ENCODE peak calls at places on chromosomes 2 and 18, in ten cellular contexts. One of them, this sample, is unnamed.

GRCh38 chr2:205868773-205869333 is 186.6 kb downstream of the NRP2 start:
- DNase-seq in A549: no peak
- DNase-seq in endothelial cell of umbilical vein: no peak
- DNase-seq in lower leg skin: peak
- DNase-seq in AG04450: peak
- DNase-seq in GM10248: peak
- DNase-seq in upper lobe of right lung: no peak
- DNase-seq in mesothelial cell of epicardium: no peak
- DNase-seq in breast epithelium: no peak
- DNase-seq in AG09309: no peak
- DNase-seq in this sample: no peak

GRCh38 chr18:62538881-62539280 is 16.1 kb downstream of the ZCCHC2 start:
- DNase-seq in A549: no peak
- DNase-seq in endothelial cell of umbilical vein: no peak
- DNase-seq in lower leg skin: no peak
- DNase-seq in AG04450: no peak
- DNase-seq in GM10248: no peak
- DNase-seq in upper lobe of right lung: no peak
- DNase-seq in mesothelial cell of epicardium: no peak
- DNase-seq in breast epithelium: no peak
- DNase-seq in AG09309: no peak
- DNase-seq in this sample: no peak

GRCh38 chr18:48860276-48861180 is 90.2 kb downstream of the SMAD7 start:
- DNase-seq in A549: no peak
- DNase-seq in endothelial cell of umbilical vein: no peak
- DNase-seq in lower leg skin: no peak
- DNase-seq in AG04450: no peak
- DNase-seq in GM10248: no peak
- DNase-seq in upper lobe of right lung: no peak
- DNase-seq in mesothelial cell of epicardium: no peak
- DNase-seq in breast epithelium: no peak
- DNase-seq in AG09309: no peak
- DNase-seq in this sample: no peak

GRCh38 chr2:236743623-236744280 is 174.1 kb downstream of the ACKR3 start:
- DNase-seq in A549: no peak
- DNase-seq in endothelial cell of umbilical vein: peak
- DNase-seq in lower leg skin: peak
- DNase-seq in AG04450: no peak
- DNase-seq in GM10248: no peak
- DNase-seq in upper lobe of right lung: no peak
- DNase-seq in mesothelial cell of epicardium: no peak
- DNase-seq in breast epithelium: no peak
- DNase-seq in AG09309: peak
- DNase-seq in this sample: no peak

GRCh38 chr2:17441055-17441771 is 77.0 kb downstream of the RAD51AP2 start:
- DNase-seq in A549: no peak
- DNase-seq in endothelial cell of umbilical vein: no peak
- DNase-seq in lower leg skin: no peak
- DNase-seq in AG04450: no peak
- DNase-seq in GM10248: no peak
- DNase-seq in upper lobe of right lung: no peak
- DNase-seq in mesothelial cell of epicardium: no peak
- DNase-seq in breast epithelium: no peak
- DNase-seq in AG09309: no peak
- DNase-seq in this sample: no peak

GRCh38 chr2:202269585-202269984 is 4.0 kb downstream of the NOP58 start:
- DNase-seq in A549: no peak
- DNase-seq in endothelial cell of umbilical vein: no peak
- DNase-seq in lower leg skin: no peak
- DNase-seq in AG04450: no peak
- DNase-seq in GM10248: no peak
- DNase-seq in upper lobe of right lung: no peak
- DNase-seq in mesothelial cell of epicardium: no peak
- DNase-seq in breast epithelium: no peak
- DNase-seq in AG09309: no peak
- DNase-seq in this sample: no peak

GRCh38 chr2:38808677-38809076 is 30.7 kb downstream of the GEMIN6 start:
- DNase-seq in A549: no peak
- DNase-seq in endothelial cell of umbilical vein: no peak
- DNase-seq in lower leg skin: no peak
- DNase-seq in AG04450: no peak
- DNase-seq in GM10248: no peak
- DNase-seq in upper lobe of right lung: no peak
- DNase-seq in mesothelial cell of epicardium: no peak
- DNase-seq in breast epithelium: no peak
- DNase-seq in AG09309: no peak
- DNase-seq in this sample: no peak

GRCh38 chr2:33426666-33427231 is 49.7 kb upstream of the RASGRP3 start:
- DNase-seq in A549: peak
- DNase-seq in endothelial cell of umbilical vein: no peak
- DNase-seq in lower leg skin: no peak
- DNase-seq in AG04450: peak
- DNase-seq in GM10248: no peak
- DNase-seq in upper lobe of right lung: peak
- DNase-seq in mesothelial cell of epicardium: peak
- DNase-seq in breast epithelium: no peak
- DNase-seq in AG09309: no peak
- DNase-seq in this sample: no peak

GRCh38 chr2:100964706-100965269 is 37.3 kb upstream of the RPL31 start:
- DNase-seq in A549: no peak
- DNase-seq in endothelial cell of umbilical vein: no peak
- DNase-seq in lower leg skin: no peak
- DNase-seq in AG04450: no peak
- DNase-seq in GM10248: no peak
- DNase-seq in upper lobe of right lung: peak
- DNase-seq in mesothelial cell of epicardium: no peak
- DNase-seq in breast epithelium: no peak
- DNase-seq in AG09309: no peak
- DNase-seq in this sample: no peak

GRCh38 chr18:10519999-10520935 is 5.6 kb upstream of the NAPG start:
- DNase-seq in A549: peak
- DNase-seq in endothelial cell of umbilical vein: peak
- DNase-seq in lower leg skin: peak
- DNase-seq in AG04450: peak
- DNase-seq in GM10248: peak
- DNase-seq in upper lobe of right lung: peak
- DNase-seq in mesothelial cell of epicardium: peak
- DNase-seq in breast epithelium: peak
- DNase-seq in AG09309: peak
- DNase-seq in this sample: peak

GRCh38 chr18:54247488-54248175 is 21.7 kb upstream of the POLI start:
- DNase-seq in A549: no peak
- DNase-seq in endothelial cell of umbilical vein: no peak
- DNase-seq in lower leg skin: no peak
- DNase-seq in AG04450: no peak
- DNase-seq in GM10248: no peak
- DNase-seq in upper lobe of right lung: no peak
- DNase-seq in mesothelial cell of epicardium: no peak
- DNase-seq in breast epithelium: no peak
- DNase-seq in AG09309: no peak
- DNase-seq in this sample: no peak

GRCh38 chr2:126749537-126749936 is 93.6 kb downstream of the GYPC start:
- DNase-seq in A549: no peak
- DNase-seq in endothelial cell of umbilical vein: no peak
- DNase-seq in lower leg skin: no peak
- DNase-seq in AG04450: no peak
- DNase-seq in GM10248: no peak
- DNase-seq in upper lobe of right lung: no peak
- DNase-seq in mesothelial cell of epicardium: no peak
- DNase-seq in breast epithelium: no peak
- DNase-seq in AG09309: no peak
- DNase-seq in this sample: no peak
- TF ChIP-seq CTCF in A549: no peak
- TF ChIP-seq CTCF in endothelial cell of umbilical vein: no peak
- TF ChIP-seq CTCF in lower leg skin: no peak
- TF ChIP-seq CTCF in AG04450: peak
- TF ChIP-seq CTCF in GM10248: no peak
- TF ChIP-seq CTCF in upper lobe of right lung: no peak
- TF ChIP-seq CTCF in mesothelial cell of epicardium: no peak
- TF ChIP-seq CTCF in breast epithelium: no peak
- TF ChIP-seq CTCF in AG09309: peak
- TF ChIP-seq CTCF in this sample: no peak

DNA sequence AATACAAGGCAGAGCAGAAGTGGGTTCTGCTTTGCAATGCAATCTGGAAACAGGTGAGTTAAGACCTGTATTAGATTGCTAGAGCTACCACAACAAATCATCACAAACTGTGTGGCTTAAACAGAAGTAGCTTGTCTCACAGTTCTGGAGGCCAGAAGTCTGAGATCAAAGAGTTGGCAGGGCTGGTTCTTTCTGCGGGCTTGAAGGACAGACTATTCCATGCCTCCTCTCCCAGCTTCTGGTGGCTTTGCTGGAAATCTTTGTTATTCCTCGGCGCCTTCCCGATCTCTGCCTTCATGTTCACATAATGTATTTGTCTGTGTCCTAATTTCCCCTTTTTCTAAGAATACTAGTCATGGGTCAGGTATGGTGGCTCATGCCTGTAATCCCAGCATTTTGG is 58.4 kb downstream of the SAP130 start:
- DNase-seq in A549: no peak
- DNase-seq in endothelial cell of umbilical vein: no peak
- DNase-seq in lower leg skin: no peak
- DNase-seq in AG04450: no peak
- DNase-seq in GM10248: no peak
- DNase-seq in upper lobe of right lung: no peak
- DNase-seq in mesothelial cell of epicardium: no peak
- DNase-seq in breast epithelium: no peak
- DNase-seq in AG09309: no peak
- DNase-seq in this sample: no peak
- TF ChIP-seq CTCF in A549: no peak
- TF ChIP-seq CTCF in endothelial cell of umbilical vein: no peak
- TF ChIP-seq CTCF in lower leg skin: no peak
- TF ChIP-seq CTCF in AG04450: no peak
- TF ChIP-seq CTCF in GM10248: no peak
- TF ChIP-seq CTCF in upper lobe of right lung: no peak
- TF ChIP-seq CTCF in mesothelial cell of epicardium: no peak
- TF ChIP-seq CTCF in breast epithelium: no peak
- TF ChIP-seq CTCF in AG09309: no peak
- TF ChIP-seq CTCF in this sample: no peak

GRCh38 chr2:229708335-229708734 is 6.0 kb downstream of the DNER start:
- DNase-seq in A549: no peak
- DNase-seq in endothelial cell of umbilical vein: no peak
- DNase-seq in lower leg skin: no peak
- DNase-seq in AG04450: no peak
- DNase-seq in GM10248: no peak
- DNase-seq in upper lobe of right lung: no peak
- DNase-seq in mesothelial cell of epicardium: no peak
- DNase-seq in breast epithelium: no peak
- DNase-seq in AG09309: no peak
- DNase-seq in this sample: no peak

GRCh38 chr2:229714080-229714735 is at the start of gene DNER:
- DNase-seq in A549: no peak
- DNase-seq in endothelial cell of umbilical vein: no peak
- DNase-seq in lower leg skin: no peak
- DNase-seq in AG04450: no peak
- DNase-seq in GM10248: peak
- DNase-seq in upper lobe of right lung: no peak
- DNase-seq in mesothelial cell of epicardium: peak
- DNase-seq in breast epithelium: no peak
- DNase-seq in AG09309: no peak
- DNase-seq in this sample: no peak

GRCh38 chr2:229713371-229714079 is 830 bp downstream of the DNER start:
- DNase-seq in A549: peak
- DNase-seq in endothelial cell of umbilical vein: no peak
- DNase-seq in lower leg skin: no peak
- DNase-seq in AG04450: no peak
- DNase-seq in GM10248: peak
- DNase-seq in upper lobe of right lung: no peak
- DNase-seq in mesothelial cell of epicardium: no peak
- DNase-seq in breast epithelium: no peak
- DNase-seq in AG09309: no peak
- DNase-seq in this sample: no peak

GRCh38 chr2:229714736-229715541 is 584 bp upstream of the DNER start:
- DNase-seq in A549: peak
- DNase-seq in endothelial cell of umbilical vein: peak
- DNase-seq in lower leg skin: no peak
- DNase-seq in AG04450: no peak
- DNase-seq in GM10248: peak
- DNase-seq in upper lobe of right lung: peak
- DNase-seq in mesothelial cell of epicardium: peak
- DNase-seq in breast epithelium: no peak
- DNase-seq in AG09309: no peak
- DNase-seq in this sample: no peak

DNA sequence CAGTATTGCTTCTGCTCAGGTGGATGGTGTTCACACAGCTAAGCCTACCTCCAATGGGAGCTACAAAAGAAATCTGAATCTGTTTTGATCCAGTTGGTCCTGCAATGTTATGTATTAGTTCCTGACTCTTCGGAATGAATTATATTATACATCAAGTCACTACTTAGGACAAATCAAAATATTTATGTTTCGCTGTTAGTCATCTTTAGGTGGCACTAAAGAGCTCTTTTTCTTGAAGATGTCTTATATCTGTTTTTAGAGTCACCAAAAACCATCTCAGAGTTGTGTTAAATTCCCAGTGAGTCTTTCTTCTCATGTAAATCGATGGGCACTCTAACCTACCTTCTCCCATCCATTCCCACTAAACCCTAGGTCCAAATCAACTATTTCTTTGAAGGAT is 2.2 kb downstream of the DNER start:
- DNase-seq in A549: peak
- DNase-seq in endothelial cell of umbilical vein: no peak
- DNase-seq in lower leg skin: no peak
- DNase-seq in AG04450: no peak
- DNase-seq in GM10248: peak
- DNase-seq in upper lobe of right lung: no peak
- DNase-seq in mesothelial cell of epicardium: no peak
- DNase-seq in breast epithelium: no peak
- DNase-seq in AG09309: no peak
- DNase-seq in this sample: no peak
- TF ChIP-seq CTCF in A549: peak
- TF ChIP-seq CTCF in endothelial cell of umbilical vein: no peak
- TF ChIP-seq CTCF in lower leg skin: no peak
- TF ChIP-seq CTCF in AG04450: peak
- TF ChIP-seq CTCF in GM10248: peak
- TF ChIP-seq CTCF in upper lobe of right lung: no peak
- TF ChIP-seq CTCF in mesothelial cell of epicardium: no peak
- TF ChIP-seq CTCF in breast epithelium: no peak
- TF ChIP-seq CTCF in AG09309: no peak
- TF ChIP-seq CTCF in this sample: no peak

DNA sequence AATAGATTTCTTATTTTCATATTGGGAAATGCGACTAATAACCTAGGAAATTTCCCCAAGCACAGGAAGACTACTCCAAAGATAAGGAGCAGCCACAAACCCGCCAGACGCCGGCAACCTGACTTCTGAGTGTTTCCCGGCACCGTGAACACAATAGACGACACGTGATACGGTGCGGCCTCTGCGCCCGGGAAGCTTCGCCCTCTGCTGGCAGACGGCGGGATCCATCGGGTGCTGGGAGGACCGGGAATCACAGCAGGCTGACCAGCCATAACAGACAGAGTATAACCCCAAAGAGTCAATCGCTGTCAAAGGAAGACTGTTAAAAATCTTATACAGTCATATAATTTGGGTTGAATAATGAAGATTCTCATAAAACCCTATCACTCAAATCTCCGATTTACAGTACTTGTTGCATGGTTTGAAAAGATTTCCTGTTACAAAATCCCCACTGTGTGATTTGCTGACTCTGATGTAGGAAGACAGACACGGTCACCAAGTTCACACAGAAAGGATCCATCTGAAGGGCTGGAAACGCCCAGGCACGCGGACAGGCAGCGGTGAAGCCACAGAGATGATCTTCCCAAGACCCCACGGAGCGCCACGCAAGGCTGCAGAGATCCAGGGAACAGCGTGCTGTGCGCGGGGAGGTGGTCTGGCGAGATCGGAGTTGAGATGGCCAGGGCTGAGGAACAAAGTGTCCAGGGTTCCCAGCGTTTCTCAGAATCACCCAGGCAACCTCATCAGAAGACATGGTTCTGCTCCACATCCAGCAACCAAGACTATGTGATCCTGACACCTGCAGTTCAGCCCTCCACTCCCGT is 73.8 kb downstream of the EIPR1 start:
- DNase-seq in A549: peak
- DNase-seq in endothelial cell of umbilical vein: peak
- DNase-seq in lower leg skin: peak
- DNase-seq in AG04450: peak
- DNase-seq in GM10248: peak
- DNase-seq in upper lobe of right lung: peak
- DNase-seq in mesothelial cell of epicardium: peak
- DNase-seq in breast epithelium: peak
- DNase-seq in AG09309: peak
- DNase-seq in this sample: peak
- TF ChIP-seq CTCF in A549: peak
- TF ChIP-seq CTCF in endothelial cell of umbilical vein: peak
- TF ChIP-seq CTCF in lower leg skin: no peak
- TF ChIP-seq CTCF in AG04450: peak
- TF ChIP-seq CTCF in GM10248: peak
- TF ChIP-seq CTCF in upper lobe of right lung: peak
- TF ChIP-seq CTCF in mesothelial cell of epicardium: peak
- TF ChIP-seq CTCF in breast epithelium: peak
- TF ChIP-seq CTCF in AG09309: peak
- TF ChIP-seq CTCF in this sample: peak